ENCODE peak calls at places on chromosomes 6 and 20, in four cellular contexts. G is AG04450; F is gastrocnemius medialis; Y is naive thymus-derived CD4-positive, alpha-beta T cell. R is an unnamed sample.

GRCh38 chr6:79146426-79146825 is 68.4 kb upstream of the PHIP start:
- DNase-seq in Y (no peak), F (no peak), G (no peak), R (no peak)

GRCh38 chr20:4922186-4922585 is 79.1 kb downstream of the SLC23A2 start:
- DNase-seq in G (no peak), F (no peak), Y (no peak), R (no peak)

GRCh38 chr6:93036835-93037234 is 382.5 kb downstream of the EPHA7 start:
- DNase-seq in Y (no peak), F (no peak), G (no peak), R (peak; percentile 1)

GRCh38 chr20:50717974-50718761 is 13.2 kb upstream of the PARD6B start:
- DNase-seq in G (no peak), F (no peak), Y (no peak), R (no peak)

GRCh38 chr6:3281669-3282460 is 23.1 kb downstream of the PSMG4 start:
- DNase-seq in Y (no peak), F (peak; percentile 56), G (peak; percentile 13), R (no peak)

GRCh38 chr6:139135578-139136545 is 982 bp downstream of the HECA start:
- DNase-seq in Y (peak; percentile 61), F (peak; percentile 29), G (no peak), R (no peak)

GRCh38 chr6:87483929-87484328 is 11.2 kb downstream of the SLC35A1 start:
- DNase-seq in Y (no peak), G (no peak), F (no peak), R (no peak)

GRCh38 chr6:117545161-117545595 is 57.1 kb downstream of the GOPC start:
- DNase-seq in Y (no peak), G (no peak), F (no peak), R (peak; percentile 77)

GRCh38 chr6:13614126-13614925 is 809 bp upstream of the NOL7 start:
- DNase-seq in Y (no peak), G (no peak), F (peak; percentile 14), R (no peak)

GRCh38 chr6:129621252-129621651 is 88.7 kb downstream of the ARHGAP18 start:
- DNase-seq in G (no peak), Y (no peak), F (no peak), R (no peak)

GRCh38 chr6:109008537-109008950 is 86.1 kb downstream of the SESN1 start:
- DNase-seq in Y (no peak), F (no peak), G (no peak), R (peak; percentile 18)

GRCh38 chr6:113464536-113464935 is 392.6 kb upstream of the MARCKS start:
- DNase-seq in Y (no peak), G (no peak), F (no peak), R (no peak)

GRCh38 chr6:142155091-142155490 is 8.0 kb downstream of the VTA1 start:
- DNase-seq in F (no peak), Y (no peak), G (no peak), R (no peak)

GRCh38 chr20:53678315-53678989 is 84.8 kb upstream of the ZNF217 start:
- DNase-seq in Y (no peak), G (no peak), F (no peak), R (no peak)

GRCh38 chr6:81623106-81623834 is 129.2 kb downstream of the TENT5A start:
- DNase-seq in Y (no peak), G (no peak), F (no peak), R (no peak)

GRCh38 chr6:15914553-15914952 is 214.3 kb upstream of the MYLIP start:
- DNase-seq in F (no peak), Y (no peak), G (no peak), R (no peak)

GRCh38 chr20:47668313-47669156 is 116.7 kb downstream of the SULF2 start:
- DNase-seq in Y (no peak), G (no peak), F (no peak), R (no peak)

GRCh38 chr6:119186490-119186889 is 108.0 kb upstream of the FAM184A start:
- DNase-seq in F (no peak), Y (no peak), G (no peak), R (no peak)

GRCh38 chr6:220736-221475 is 71.4 kb upstream of the DUSP22 start:
- DNase-seq in G (no peak), F (no peak), Y (no peak), R (no peak)

GRCh38 chr20:62087227-62087626 is 21.5 kb upstream of the TAF4 start:
- DNase-seq in G (no peak), F (no peak), Y (no peak), R (no peak)

GRCh38 chr20:9018346-9018745 is 50.5 kb upstream of the PLCB4 start:
- DNase-seq in G (no peak), F (no peak), Y (no peak), R (no peak)

GRCh38 chr6:66307490-66307889 is 600.5 kb upstream of the EYS start:
- DNase-seq in G (no peak), Y (no peak), F (no peak), R (no peak)

GRCh38 chr6:133595076-133595868 is 293.6 kb upstream of the TCF21 start:
- DNase-seq in G (peak; percentile 45), Y (no peak), F (no peak), R (no peak)

GRCh38 chr6:106145144-106145543 is 59.0 kb downstream of the PRDM1 start:
- DNase-seq in G (no peak), Y (no peak), F (no peak), R (no peak)

GRCh38 chr6:46029602-46030001 is 13.9 kb upstream of the CLIC5 start:
- DNase-seq in Y (no peak), F (no peak), G (no peak), R (no peak)

GRCh38 chr20:55888655-55889054 is 116.7 kb downstream of the CBLN4 start:
- DNase-seq in G (no peak), F (no peak), Y (no peak), R (no peak)

GRCh38 chr6:11413728-11414127 is 123.8 kb upstream of the TMEM170B start:
- DNase-seq in G (no peak), F (no peak), Y (no peak), R (no peak)

GRCh38 chr6:27518881-27519795 is 46.2 kb upstream of the ZNF184 start:
- DNase-seq in F (peak; percentile 18), Y (peak; percentile 78), G (peak; percentile 79), R (peak; percentile 96)

GRCh38 chr6:138226701-138227315 is 8.5 kb upstream of the PBOV1 start:
- DNase-seq in G (no peak), Y (no peak), F (no peak), R (no peak)

GRCh38 chr20:12069181-12069580 is 151.5 kb downstream of the BTBD3 start:
- DNase-seq in G (no peak), Y (no peak), F (no peak), R (no peak)

GRCh38 chr20:21048841-21049273 is 57.3 kb downstream of the LINC00237 start:
- DNase-seq in G (no peak), Y (peak; percentile 13), F (no peak), R (no peak)

GRCh38 chr6:96521625-96522468 is at the start of gene UFL1:
- DNase-seq in Y (peak; percentile 93), F (peak; percentile 90), G (peak; percentile 68), R (no peak)

GRCh38 chr6:17919494-17919893 is 67.9 kb downstream of the KIF13A start:
- DNase-seq in G (no peak), Y (no peak), F (no peak), R (no peak)

GRCh38 chr6:157772820-157773219 is 50.2 kb upstream of the SNX9 start:
- DNase-seq in Y (no peak), F (no peak), G (no peak), R (no peak)

GRCh38 chr20:56636701-56637100 is 7.6 kb downstream of the TFAP2C start:
- DNase-seq in G (no peak), F (no peak), Y (no peak), R (no peak)

GRCh38 chr20:61959301-61959700 is 106.4 kb downstream of the TAF4 start:
- DNase-seq in Y (no peak), F (no peak), G (no peak), R (no peak)

GRCh38 chr6:16909599-16910360 is 148.5 kb upstream of the ATXN1 start:
- DNase-seq in F (no peak), G (no peak), Y (no peak), R (no peak)

GRCh38 chr20:59891581-59891980 is 41.9 kb downstream of the SYCP2 start:
- DNase-seq in G (no peak), F (no peak), Y (no peak), R (no peak)

GRCh38 chr20:37524221-37524700 is 3.2 kb downstream of the NNAT start:
- DNase-seq in Y (no peak), F (peak; percentile 94), G (no peak), R (no peak)
- H3K4me3 ChIP-seq in Y (no peak overlapping the region), F (peak overlapping the region; percentile 100), G (no peak overlapping the region), R (no peak overlapping the region)

GRCh38 chr6:75283907-75284284 is 696 bp downstream of the TMEM30A start:
- DNase-seq in G (no peak), F (no peak), Y (peak; percentile 15), R (no peak)

GRCh38 chr6:75279418-75279817 is 5.2 kb downstream of the TMEM30A start:
- DNase-seq in Y (no peak), F (no peak), G (no peak), R (no peak)

GRCh38 chr6:75282706-75283105 is 1.9 kb downstream of the TMEM30A start:
- DNase-seq in F (no peak), Y (no peak), G (no peak), R (no peak)

GRCh38 chr6:75280131-75280855 is 4.3 kb downstream of the TMEM30A start:
- DNase-seq in G (no peak), Y (no peak), F (no peak), R (no peak)

DNA sequence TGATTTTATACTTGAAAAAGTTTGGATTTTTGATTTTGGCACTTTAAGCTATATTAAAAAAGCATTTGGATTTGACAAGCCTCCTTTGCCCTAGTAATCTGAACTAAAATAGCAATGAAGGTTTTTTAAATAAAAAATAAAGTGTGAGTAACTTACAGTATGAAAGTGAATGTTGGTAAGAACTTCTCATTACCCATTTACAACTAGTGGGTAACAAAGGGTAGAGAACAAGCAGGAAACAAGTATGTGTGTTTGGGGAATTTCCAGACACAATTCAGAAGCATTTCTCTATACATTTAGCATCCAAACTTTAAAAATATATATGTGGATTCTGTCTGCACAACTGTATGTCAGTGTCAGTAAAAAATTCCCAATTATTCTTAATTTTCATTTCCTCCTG is 2.9 kb downstream of the TMEM30A start:
- DNase-seq in F (no peak), Y (no peak), G (no peak), R (no peak)
- H3K4me3 ChIP-seq in F (no peak overlapping the region), Y (no peak overlapping the region), G (peak overlapping the region; percentile 96), R (no peak overlapping the region)

GRCh38 chr6:24323632-24324337 is 34.1 kb downstream of the DCDC2 start:
- DNase-seq in F (no peak), G (no peak), Y (no peak), R (no peak)
- H3K4me3 ChIP-seq in F (no peak overlapping the region), G (no peak overlapping the region), Y (no peak overlapping the region), R (no peak overlapping the region)

GRCh38 chr6:43283905-43284304 is 14.2 kb upstream of the SLC22A7 start:
- DNase-seq in F (no peak), Y (no peak), G (no peak), R (no peak)

GRCh38 chr6:43283514-43283901 is 14.6 kb upstream of the SLC22A7 start:
- DNase-seq in Y (no peak), F (no peak), G (no peak), R (no peak)

GRCh38 chr6:43285415-43285814 is 12.6 kb upstream of the SLC22A7 start:
- DNase-seq in G (no peak), F (no peak), Y (no peak), R (no peak)

GRCh38 chr6:43285832-43286231 is 12.2 kb upstream of the SLC22A7 start:
- DNase-seq in G (no peak), F (no peak), Y (no peak), R (no peak)

GRCh38 chr6:43284986-43285385 is 13.1 kb upstream of the SLC22A7 start:
- DNase-seq in F (no peak), Y (no peak), G (no peak), R (no peak)
- H3K4me3 ChIP-seq in F (no peak overlapping the region), Y (no peak overlapping the region), G (no peak overlapping the region), R (peak overlapping the region; percentile 13)

R was measured in Panc1.